ENCODE peak calls at places on chromosomes 5 and 9, in eight cellular contexts. Q is stomach, X is keratinocyte, M is aorta, U is mesendoderm, C is upper lobe of right lung, H is PC-9, A is mammary epithelial cell. F is an unnamed sample. For H3K4me1, the result is how much of the 10 kb centered on the place peaks cover.

GRCh38 chr9:123426406-123426805 is 70.4 kb downstream of the CRB2 start:
- DNase-seq in Q (peak), X (no peak), M (no peak), U (no peak), C (no peak), H (no peak), A (peak), F (no peak)

GRCh38 chr5:88923623-88924619 is 40.9 kb upstream of the MEF2C start:
- DNase-seq in Q (no peak), X (no peak), M (no peak), U (no peak), C (no peak), H (no peak), A (no peak), F (no peak)

GRCh38 chr5:154478752-154479159 is 729 bp upstream of the HAND1 start:
- DNase-seq in Q (no peak), X (no peak), M (no peak), U (peak), C (no peak), H (no peak), A (no peak), F (no peak)

GRCh38 chr5:171630047-171630669 is 155.5 kb upstream of the SMIM23 start:
- DNase-seq in Q (peak), X (no peak), M (peak), U (peak), C (peak), H (no peak), A (peak), F (no peak)

GRCh38 chr5:135704616-135705015 is 125.8 kb upstream of the CXCL14 start:
- DNase-seq in Q (no peak), X (no peak), M (no peak), U (no peak), C (no peak), H (no peak), A (no peak), F (no peak)

GRCh38 chr5:135832263-135832555 is 2.3 kb upstream of the SLC25A48 start:
- DNase-seq in Q (no peak), X (no peak), M (no peak), U (no peak), C (no peak), H (no peak), A (no peak), F (no peak)

GRCh38 chr5:137565450-137565849 is 66.3 kb upstream of the SPOCK1 start:
- DNase-seq in Q (no peak), X (no peak), M (no peak), U (no peak), C (no peak), H (no peak), A (no peak), F (no peak)

GRCh38 chr5:126471875-126472537 is 48.8 kb downstream of the GRAMD2B start:
- DNase-seq in Q (no peak), X (no peak), M (no peak), U (no peak), C (no peak), H (peak), A (peak), F (no peak)

GRCh38 chr9:93013856-93014582 is 44.5 kb upstream of the SUSD3 start:
- DNase-seq in Q (no peak), X (no peak), M (no peak), U (no peak), C (peak), H (no peak), A (no peak), F (no peak)

GRCh38 chr9:136807281-136808074 is at the start of gene RABL6:
- DNase-seq in Q (peak), X (no peak), M (peak), U (peak), C (peak), H (no peak), A (peak), F (peak)

DNA sequence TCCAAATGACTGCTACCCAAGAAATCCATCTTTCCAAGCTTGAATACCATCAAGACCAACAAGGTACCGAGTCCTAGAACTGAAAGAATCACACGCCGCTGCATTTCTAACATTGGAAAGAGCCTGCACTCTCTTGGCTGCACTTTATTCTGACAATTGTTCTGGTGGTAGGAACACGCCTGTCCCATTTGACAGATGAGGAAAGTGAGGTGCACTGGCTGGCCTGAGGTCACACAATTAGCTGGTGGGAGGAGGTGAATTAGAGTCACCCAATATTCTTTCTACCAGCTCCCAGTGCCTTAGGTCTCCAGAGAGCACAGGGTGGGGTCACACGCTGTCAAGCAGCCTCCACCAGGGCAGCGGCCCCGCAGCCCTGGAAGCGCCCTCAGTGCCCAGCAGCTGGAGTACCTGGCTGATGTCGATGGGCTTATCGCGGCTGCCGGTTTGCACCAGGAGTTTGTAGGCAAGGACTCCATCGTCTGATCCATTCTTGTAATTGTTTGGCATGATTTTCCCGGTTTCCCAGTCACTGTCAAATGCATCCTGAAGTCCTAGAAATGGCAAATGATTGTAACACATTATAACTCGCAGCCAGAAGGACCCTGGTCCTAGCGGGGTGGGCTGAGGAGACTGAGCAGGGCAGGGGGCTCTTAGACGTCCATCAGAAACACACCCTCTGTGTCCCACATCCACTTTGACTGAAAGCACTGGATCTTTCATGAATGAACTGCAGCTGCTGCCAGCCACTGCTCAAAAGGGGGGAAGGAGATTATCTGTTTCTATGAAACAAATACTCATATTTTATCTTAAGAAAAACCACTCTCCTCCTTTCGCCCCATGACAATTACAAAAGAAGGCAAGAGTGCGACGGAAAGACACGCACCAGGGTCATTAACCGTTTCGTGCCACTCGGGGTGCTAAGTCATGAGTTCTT is 55.1 kb downstream of the PTCH1 start:
- DNase-seq in Q (no peak), X (no peak), M (no peak), U (no peak), C (no peak), H (no peak), A (no peak), F (no peak)
- H3K4me1 ChIP-seq in Q (half or more), X (under half), M (under half), U (under half), C (under half), H (under half), A (under half), F (under half)

GRCh38 chr5:141517902-141518610 is 29.2 kb downstream of the PCDHGC5 start:
- DNase-seq in Q (no peak), X (no peak), M (no peak), U (no peak), C (no peak), H (no peak), A (no peak), F (no peak)
- H3K4me1 ChIP-seq in Q (half or more), X (half or more), M (under half), U (under half), C (half or more), H (under half), A (half or more), F (under half)

GRCh38 chr9:70587143-70587710 is 172.8 kb upstream of the KLF9 start:
- DNase-seq in Q (no peak), X (no peak), M (no peak), U (no peak), C (no peak), H (no peak), A (no peak), F (no peak)
- H3K4me1 ChIP-seq in Q (under half), X (under half), M (under half), U (under half), C (under half), H (under half), A (under half), F (under half)

GRCh38 chr9:134439368-134439784 is 113.1 kb downstream of the RXRA start:
- DNase-seq in Q (no peak), X (no peak), M (no peak), U (no peak), C (no peak), H (no peak), A (no peak), F (no peak)
- H3K4me1 ChIP-seq in Q (half or more), X (under half), M (under half), U (under half), C (half or more), H (under half), A (under half), F (under half)

GRCh38 chr5:159184858-159185381 is 24.4 kb downstream of the RNF145 start:
- DNase-seq in Q (no peak), X (no peak), M (no peak), U (peak), C (no peak), H (no peak), A (peak), F (peak)

GRCh38 chr5:159182691-159183090 is 26.7 kb downstream of the RNF145 start:
- DNase-seq in Q (no peak), X (no peak), M (no peak), U (peak), C (no peak), H (no peak), A (no peak), F (no peak)

GRCh38 chr5:159185773-159186172 is 23.6 kb downstream of the RNF145 start:
- DNase-seq in Q (no peak), X (no peak), M (no peak), U (no peak), C (no peak), H (no peak), A (no peak), F (no peak)

GRCh38 chr5:159183247-159183646 is 26.1 kb downstream of the RNF145 start:
- DNase-seq in Q (no peak), X (no peak), M (no peak), U (no peak), C (no peak), H (no peak), A (no peak), F (no peak)

DNA sequence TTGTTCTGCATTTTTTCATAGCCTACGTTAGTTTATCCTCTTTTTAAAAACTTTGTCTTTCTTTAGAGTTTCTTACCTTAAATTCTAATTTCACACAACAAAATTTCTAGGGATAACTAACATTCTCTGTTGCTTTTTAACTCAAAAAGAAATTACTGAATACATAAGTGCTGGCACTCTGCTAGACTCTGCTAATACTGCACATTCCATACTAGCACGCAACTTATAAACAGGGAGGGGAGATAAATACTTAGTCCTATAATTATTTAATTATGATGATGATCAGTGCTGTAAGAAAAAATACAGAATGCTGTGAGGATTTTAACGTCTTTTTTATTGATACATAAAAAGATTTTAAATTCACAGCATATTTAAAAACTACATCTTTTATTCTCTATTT is 25.1 kb downstream of the RNF145 start:
- DNase-seq in Q (no peak), X (no peak), M (no peak), U (no peak), C (no peak), H (no peak), A (no peak), F (no peak)
- H3K4me1 ChIP-seq in Q (half or more), X (half or more), M (under half), U (under half), C (half or more), H (under half), A (under half), F (under half)

GRCh38 chr5:132219981-132220380 is 7.7 kb downstream of the P4HA2 start:
- DNase-seq in Q (no peak), X (no peak), M (no peak), U (no peak), C (no peak), H (no peak), A (no peak), F (no peak)
- H3K4me1 ChIP-seq in Q (half or more), X (under half), M (under half), U (under half), C (under half), H (under half), A (half or more), F (under half)

DNA sequence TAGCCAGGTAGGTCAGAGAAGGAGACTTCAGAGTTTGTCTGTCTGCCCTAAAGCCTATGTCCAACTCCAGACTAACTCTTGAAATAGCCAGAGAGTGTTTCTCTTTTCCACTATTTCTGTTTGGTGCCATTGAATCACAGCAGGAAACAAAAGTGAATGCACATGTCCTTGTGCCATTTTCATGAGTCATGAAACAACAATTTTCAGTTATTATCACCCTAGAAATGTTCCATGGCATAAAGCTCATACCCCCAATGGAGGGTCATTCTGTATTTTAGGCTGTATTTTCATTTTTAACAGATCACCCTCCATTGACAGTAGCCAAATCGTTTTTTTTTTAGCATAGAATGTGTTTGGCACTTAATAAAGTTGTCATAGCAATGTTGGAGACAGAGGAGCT is 124.7 kb downstream of the PAPPA start:
- DNase-seq in Q (no peak), X (no peak), M (no peak), U (no peak), C (no peak), H (no peak), A (no peak), F (no peak)
- H3K4me1 ChIP-seq in Q (under half), X (under half), M (under half), U (under half), C (under half), H (under half), A (under half), F (under half)

F was measured in CD4-positive, CD25-positive, alpha-beta regulatory T cell.